ENCODE peak calls at places on chromosomes 2 and 18, in ten cellular contexts. One of them, this sample, is unnamed.

GRCh38 chr18:11251891-11252270 is 102.5 kb upstream of the PIEZO2 start:
- DNase-seq in esophagus muscularis mucosa: no peak
- DNase-seq in breast epithelium: no peak
- DNase-seq in HCT116: no peak
- DNase-seq in Peyer's patch: no peak
- DNase-seq in adrenal gland: no peak
- DNase-seq in lower leg skin: no peak
- DNase-seq in NB4: no peak
- DNase-seq in transverse colon: no peak
- DNase-seq in heart left ventricle: no peak
- DNase-seq in this sample: no peak

GRCh38 chr18:47750889-47751423 is 179.5 kb downstream of the SMAD2 start:
- DNase-seq in esophagus muscularis mucosa: peak; percentile 74
- DNase-seq in breast epithelium: no peak
- DNase-seq in HCT116: no peak
- DNase-seq in Peyer's patch: no peak
- DNase-seq in adrenal gland: no peak
- DNase-seq in lower leg skin: peak; percentile 52
- DNase-seq in NB4: no peak
- DNase-seq in transverse colon: no peak
- DNase-seq in heart left ventricle: no peak
- DNase-seq in this sample: no peak

GRCh38 chr2:8534729-8535397 is 147.0 kb upstream of the ID2 start:
- DNase-seq in esophagus muscularis mucosa: no peak
- DNase-seq in breast epithelium: peak; percentile 39
- DNase-seq in HCT116: no peak
- DNase-seq in Peyer's patch: peak; percentile 56
- DNase-seq in adrenal gland: peak; percentile 73
- DNase-seq in lower leg skin: peak; percentile 92
- DNase-seq in NB4: peak; percentile 96
- DNase-seq in transverse colon: peak; percentile 52
- DNase-seq in heart left ventricle: peak; percentile 65
- DNase-seq in this sample: no peak

GRCh38 chr2:46162329-46162870 is 134.8 kb upstream of the EPAS1 start:
- DNase-seq in esophagus muscularis mucosa: no peak
- DNase-seq in breast epithelium: no peak
- DNase-seq in HCT116: no peak
- DNase-seq in Peyer's patch: no peak
- DNase-seq in adrenal gland: no peak
- DNase-seq in lower leg skin: peak; percentile 81
- DNase-seq in NB4: peak; percentile 63
- DNase-seq in transverse colon: no peak
- DNase-seq in heart left ventricle: no peak
- DNase-seq in this sample: no peak

GRCh38 chr2:7288484-7288883 is 371.3 kb downstream of the RNF144A start:
- DNase-seq in esophagus muscularis mucosa: no peak
- DNase-seq in breast epithelium: no peak
- DNase-seq in HCT116: no peak
- DNase-seq in Peyer's patch: no peak
- DNase-seq in adrenal gland: no peak
- DNase-seq in lower leg skin: no peak
- DNase-seq in NB4: no peak
- DNase-seq in transverse colon: no peak
- DNase-seq in heart left ventricle: no peak
- DNase-seq in this sample: no peak

GRCh38 chr2:152250421-152251100 is 75.0 kb upstream of the STAM2 start:
- DNase-seq in esophagus muscularis mucosa: peak; percentile 31
- DNase-seq in breast epithelium: no peak
- DNase-seq in HCT116: no peak
- DNase-seq in Peyer's patch: no peak
- DNase-seq in adrenal gland: no peak
- DNase-seq in lower leg skin: no peak
- DNase-seq in NB4: no peak
- DNase-seq in transverse colon: no peak
- DNase-seq in heart left ventricle: no peak
- DNase-seq in this sample: no peak

GRCh38 chr2:216904554-216904953 is 44.7 kb upstream of the TNP1 start:
- DNase-seq in esophagus muscularis mucosa: no peak
- DNase-seq in breast epithelium: no peak
- DNase-seq in HCT116: no peak
- DNase-seq in Peyer's patch: no peak
- DNase-seq in adrenal gland: no peak
- DNase-seq in lower leg skin: no peak
- DNase-seq in NB4: no peak
- DNase-seq in transverse colon: no peak
- DNase-seq in heart left ventricle: no peak
- DNase-seq in this sample: no peak

GRCh38 chr18:74276609-74277008 is 15.2 kb downstream of the CYB5A start:
- DNase-seq in esophagus muscularis mucosa: no peak
- DNase-seq in breast epithelium: peak; percentile 45
- DNase-seq in HCT116: no peak
- DNase-seq in Peyer's patch: no peak
- DNase-seq in adrenal gland: no peak
- DNase-seq in lower leg skin: peak; percentile 84
- DNase-seq in NB4: no peak
- DNase-seq in transverse colon: no peak
- DNase-seq in heart left ventricle: no peak
- DNase-seq in this sample: no peak

GRCh38 chr18:63553117-63553516 is 10.9 kb downstream of the SERPINB12 start:
- DNase-seq in esophagus muscularis mucosa: no peak
- DNase-seq in breast epithelium: peak; percentile 67
- DNase-seq in HCT116: peak; percentile 15
- DNase-seq in Peyer's patch: no peak
- DNase-seq in adrenal gland: no peak
- DNase-seq in lower leg skin: no peak
- DNase-seq in NB4: peak; percentile 87
- DNase-seq in transverse colon: no peak
- DNase-seq in heart left ventricle: no peak
- DNase-seq in this sample: no peak

GRCh38 chr2:102975996-102976636 is 214.3 kb downstream of the TMEM182 start:
- DNase-seq in esophagus muscularis mucosa: no peak
- DNase-seq in breast epithelium: no peak
- DNase-seq in HCT116: peak; percentile 16
- DNase-seq in Peyer's patch: no peak
- DNase-seq in adrenal gland: no peak
- DNase-seq in lower leg skin: no peak
- DNase-seq in NB4: peak; percentile 49
- DNase-seq in transverse colon: peak; percentile 24
- DNase-seq in heart left ventricle: peak; percentile 17
- DNase-seq in this sample: no peak

GRCh38 chr2:1675633-1676032 is 68.7 kb downstream of the PXDN start:
- DNase-seq in esophagus muscularis mucosa: no peak
- DNase-seq in breast epithelium: no peak
- DNase-seq in HCT116: peak; percentile 34
- DNase-seq in Peyer's patch: no peak
- DNase-seq in adrenal gland: no peak
- DNase-seq in lower leg skin: peak; percentile 74
- DNase-seq in NB4: no peak
- DNase-seq in transverse colon: peak; percentile 25
- DNase-seq in heart left ventricle: no peak
- DNase-seq in this sample: no peak

GRCh38 chr18:74496508-74497307 is 545 bp downstream of the CNDP2 start:
- DNase-seq in esophagus muscularis mucosa: no peak
- DNase-seq in breast epithelium: peak; percentile 54
- DNase-seq in HCT116: peak; percentile 26
- DNase-seq in Peyer's patch: peak; percentile 83
- DNase-seq in adrenal gland: peak; percentile 67
- DNase-seq in lower leg skin: peak; percentile 93
- DNase-seq in NB4: peak; percentile 56
- DNase-seq in transverse colon: peak; percentile 70
- DNase-seq in heart left ventricle: peak; percentile 65
- DNase-seq in this sample: no peak

GRCh38 chr2:71713581-71714580 is 260.5 kb downstream of the DYSF start:
- DNase-seq in esophagus muscularis mucosa: no peak
- DNase-seq in breast epithelium: no peak
- DNase-seq in HCT116: no peak
- DNase-seq in Peyer's patch: peak; percentile 38
- DNase-seq in adrenal gland: no peak
- DNase-seq in lower leg skin: peak; percentile 82
- DNase-seq in NB4: no peak
- DNase-seq in transverse colon: no peak
- DNase-seq in heart left ventricle: no peak
- DNase-seq in this sample: no peak
- TF ChIP-seq CTCF in esophagus muscularis mucosa: no peak
- TF ChIP-seq CTCF in breast epithelium: no peak
- TF ChIP-seq CTCF in HCT116: no peak
- TF ChIP-seq CTCF in Peyer's patch: no peak
- TF ChIP-seq CTCF in adrenal gland: no peak
- TF ChIP-seq CTCF in lower leg skin: no peak
- TF ChIP-seq CTCF in NB4: no peak
- TF ChIP-seq CTCF in transverse colon: no peak
- TF ChIP-seq CTCF in heart left ventricle: no peak
- TF ChIP-seq CTCF in this sample: no peak

DNA sequence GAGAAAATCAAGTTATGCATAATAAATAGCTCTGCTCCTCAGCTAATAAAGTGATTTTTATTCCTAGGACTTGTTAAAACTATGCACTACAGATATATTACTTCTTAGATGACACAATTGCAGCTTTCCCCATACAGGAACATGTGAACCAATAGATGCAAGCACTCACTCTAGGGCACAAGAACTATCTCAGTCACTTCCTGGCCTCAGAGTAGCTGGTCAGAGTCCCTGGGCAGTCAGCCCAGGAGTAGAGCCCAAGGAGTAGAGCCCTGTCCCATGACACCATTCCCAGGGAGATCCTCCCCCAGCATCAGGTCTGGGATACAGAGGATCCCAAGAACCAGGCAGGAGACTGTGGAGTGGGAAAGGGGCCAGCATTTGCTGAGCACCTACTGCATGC is 2.7 kb downstream of the TNS1 start:
- DNase-seq in esophagus muscularis mucosa: no peak
- DNase-seq in breast epithelium: no peak
- DNase-seq in HCT116: no peak
- DNase-seq in Peyer's patch: no peak
- DNase-seq in adrenal gland: peak; percentile 85
- DNase-seq in lower leg skin: no peak
- DNase-seq in NB4: no peak
- DNase-seq in transverse colon: no peak
- DNase-seq in heart left ventricle: no peak
- DNase-seq in this sample: no peak
- TF ChIP-seq POLR2A in esophagus muscularis mucosa: no peak
- TF ChIP-seq POLR2A in breast epithelium: no peak
- TF ChIP-seq POLR2A in HCT116: no peak
- TF ChIP-seq POLR2A in Peyer's patch: no peak
- TF ChIP-seq POLR2A in adrenal gland: no peak
- TF ChIP-seq POLR2A in lower leg skin: no peak
- TF ChIP-seq POLR2A in NB4: no peak
- TF ChIP-seq POLR2A in transverse colon: no peak
- TF ChIP-seq POLR2A in heart left ventricle: no peak
- TF ChIP-seq POLR2A in this sample: no peak

DNA sequence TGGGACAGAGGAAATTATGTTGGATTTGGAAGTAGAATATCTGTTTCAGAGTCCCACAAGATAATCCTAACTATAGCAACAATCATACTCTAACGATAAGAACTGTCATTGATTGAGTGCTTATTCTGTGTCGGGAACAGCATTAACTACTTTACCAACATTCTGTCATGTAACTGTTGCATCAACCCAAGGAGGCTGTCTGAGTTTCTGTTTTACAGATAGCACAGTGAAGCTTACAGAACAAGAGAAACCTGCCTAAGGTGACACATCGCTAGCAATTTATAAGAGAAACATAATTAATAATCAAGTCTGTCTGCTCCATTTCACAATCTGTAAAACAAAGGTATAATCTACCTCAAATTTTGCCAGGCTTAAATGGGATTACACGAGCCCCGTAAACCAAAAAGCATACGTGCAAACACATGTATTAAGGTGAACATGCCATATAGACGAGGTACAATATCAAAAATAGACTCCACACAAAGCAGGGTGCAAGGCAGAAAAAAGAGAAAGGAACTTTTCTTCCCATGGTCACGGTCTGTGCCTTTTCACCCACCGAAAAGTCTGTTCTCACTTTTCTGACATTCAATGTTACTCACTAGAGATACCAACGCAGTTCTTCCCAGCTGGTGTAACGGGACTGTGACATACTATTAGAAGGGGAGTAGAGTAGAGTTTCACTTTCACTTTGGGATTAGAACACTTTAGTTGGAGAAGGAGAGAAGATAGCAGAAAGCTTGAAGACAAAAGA is 37.2 kb upstream of the SLC8A1 start:
- DNase-seq in esophagus muscularis mucosa: no peak
- DNase-seq in breast epithelium: no peak
- DNase-seq in HCT116: no peak
- DNase-seq in Peyer's patch: no peak
- DNase-seq in adrenal gland: no peak
- DNase-seq in lower leg skin: no peak
- DNase-seq in NB4: peak; percentile 57
- DNase-seq in transverse colon: no peak
- DNase-seq in heart left ventricle: no peak
- DNase-seq in this sample: no peak
- H3K4me3 ChIP-seq in esophagus muscularis mucosa: peak overlapping the region; percentile 48
- H3K4me3 ChIP-seq in breast epithelium: peak overlapping the region; percentile 30
- H3K4me3 ChIP-seq in HCT116: no peak overlapping the region
- H3K4me3 ChIP-seq in Peyer's patch: no peak overlapping the region
- H3K4me3 ChIP-seq in adrenal gland: peak overlapping the region; percentile 60
- H3K4me3 ChIP-seq in lower leg skin: no peak overlapping the region
- H3K4me3 ChIP-seq in NB4: peak overlapping the region; percentile 61
- H3K4me3 ChIP-seq in transverse colon: peak overlapping the region; percentile 17
- H3K4me3 ChIP-seq in heart left ventricle: peak overlapping the region; percentile 59
- H3K4me3 ChIP-seq in this sample: peak overlapping the region; percentile 62

GRCh38 chr2:20724500-20725053 is 57.6 kb downstream of the GDF7 start:
- DNase-seq in esophagus muscularis mucosa: no peak
- DNase-seq in breast epithelium: no peak
- DNase-seq in HCT116: no peak
- DNase-seq in Peyer's patch: no peak
- DNase-seq in adrenal gland: no peak
- DNase-seq in lower leg skin: no peak
- DNase-seq in NB4: no peak
- DNase-seq in transverse colon: no peak
- DNase-seq in heart left ventricle: no peak
- DNase-seq in this sample: no peak

GRCh38 chr2:20726913-20727312 is 60.0 kb downstream of the GDF7 start:
- DNase-seq in esophagus muscularis mucosa: no peak
- DNase-seq in breast epithelium: no peak
- DNase-seq in HCT116: no peak
- DNase-seq in Peyer's patch: no peak
- DNase-seq in adrenal gland: no peak
- DNase-seq in lower leg skin: no peak
- DNase-seq in NB4: no peak
- DNase-seq in transverse colon: no peak
- DNase-seq in heart left ventricle: no peak
- DNase-seq in this sample: no peak

GRCh38 chr2:20725782-20726181 is 58.8 kb downstream of the GDF7 start:
- DNase-seq in esophagus muscularis mucosa: no peak
- DNase-seq in breast epithelium: no peak
- DNase-seq in HCT116: no peak
- DNase-seq in Peyer's patch: no peak
- DNase-seq in adrenal gland: no peak
- DNase-seq in lower leg skin: no peak
- DNase-seq in NB4: no peak
- DNase-seq in transverse colon: no peak
- DNase-seq in heart left ventricle: no peak
- DNase-seq in this sample: no peak

GRCh38 chr2:20723543-20723942 is 56.6 kb downstream of the GDF7 start:
- DNase-seq in esophagus muscularis mucosa: no peak
- DNase-seq in breast epithelium: no peak
- DNase-seq in HCT116: no peak
- DNase-seq in Peyer's patch: no peak
- DNase-seq in adrenal gland: no peak
- DNase-seq in lower leg skin: no peak
- DNase-seq in NB4: no peak
- DNase-seq in transverse colon: no peak
- DNase-seq in heart left ventricle: no peak
- DNase-seq in this sample: no peak

GRCh38 chr2:20728114-20728758 is 61.3 kb downstream of the GDF7 start:
- DNase-seq in esophagus muscularis mucosa: no peak
- DNase-seq in breast epithelium: no peak
- DNase-seq in HCT116: no peak
- DNase-seq in Peyer's patch: no peak
- DNase-seq in adrenal gland: peak; percentile 27
- DNase-seq in lower leg skin: no peak
- DNase-seq in NB4: no peak
- DNase-seq in transverse colon: no peak
- DNase-seq in heart left ventricle: no peak
- DNase-seq in this sample: no peak
- TF ChIP-seq CTCF in esophagus muscularis mucosa: no peak
- TF ChIP-seq CTCF in breast epithelium: no peak
- TF ChIP-seq CTCF in HCT116: no peak
- TF ChIP-seq CTCF in Peyer's patch: no peak
- TF ChIP-seq CTCF in adrenal gland: no peak
- TF ChIP-seq CTCF in lower leg skin: no peak
- TF ChIP-seq CTCF in NB4: no peak
- TF ChIP-seq CTCF in transverse colon: no peak
- TF ChIP-seq CTCF in heart left ventricle: no peak
- TF ChIP-seq CTCF in this sample: no peak

This sample was measured in esophagus squamous epithelium.